ENCODE peak calls at places on chromosomes 3 and 15, in eight cellular contexts. B, X, Z, O, P, U, T and W are unnamed samples.

GRCh38 chr3:45958333-45958791 is 15.1 kb downstream of the CXCR6 start:
- DNase-seq in B (no peak), X (no peak), Z (peak; percentile 73), O (no peak), P (peak; percentile 81), U (no peak), T (no peak), W (no peak)

GRCh38 chr3:54712539-54712938 is 215.3 kb downstream of the LRTM1 start:
- DNase-seq in B (no peak), X (no peak), Z (no peak), O (no peak), P (no peak), U (no peak), T (no peak), W (no peak)

GRCh38 chr3:170734737-170735070 is 135.3 kb downstream of the RPL22L1 start:
- DNase-seq in B (no peak), X (no peak), Z (no peak), O (no peak), P (no peak), U (no peak), T (no peak), W (no peak)

GRCh38 chr3:8484409-8485140 is 17.0 kb upstream of the LMCD1 start:
- DNase-seq in B (no peak), X (no peak), Z (no peak), O (no peak), P (no peak), U (no peak), T (no peak), W (no peak)

GRCh38 chr15:33201376-33202189 is 7.1 kb upstream of the FMN1 start:
- DNase-seq in B (peak; percentile 8), X (no peak), Z (peak; percentile 30), O (peak; percentile 35), P (peak; percentile 20), U (no peak), T (peak; percentile 90), W (peak; percentile 92)

GRCh38 chr3:45583021-45583851 is 11.3 kb upstream of the LIMD1 start:
- DNase-seq in B (no peak), X (no peak), Z (peak; percentile 55), O (no peak), P (no peak), U (no peak), T (no peak), W (peak; percentile 89)

GRCh38 chr3:36476274-36476942 is 96.1 kb downstream of the STAC start:
- DNase-seq in B (no peak), X (no peak), Z (no peak), O (no peak), P (no peak), U (no peak), T (no peak), W (no peak)

GRCh38 chr15:91224750-91225380 is 124.8 kb downstream of the SV2B start:
- DNase-seq in B (peak; percentile 58), X (no peak), Z (peak; percentile 54), O (peak; percentile 54), P (peak; percentile 41), U (peak; percentile 55), T (peak; percentile 46), W (peak; percentile 47)

GRCh38 chr15:34776706-34777105 is 18.6 kb downstream of the ACTC1 start:
- DNase-seq in B (no peak), X (no peak), Z (peak; percentile 9), O (no peak), P (no peak), U (no peak), T (no peak), W (no peak)

GRCh38 chr3:47283193-47283537 is 421 bp downstream of the KLHL18 start:
- DNase-seq in B (no peak), X (peak; percentile 10), Z (no peak), O (no peak), P (no peak), U (no peak), T (peak; percentile 44), W (peak; percentile 19)

GRCh38 chr3:49333091-49333490 is 6.8 kb downstream of the USP4 start:
- DNase-seq in B (no peak), X (no peak), Z (no peak), O (no peak), P (no peak), U (no peak), T (no peak), W (no peak)

GRCh38 chr3:48765376-48765775 is 48.4 kb upstream of the IP6K2 start:
- DNase-seq in B (no peak), X (no peak), Z (peak; percentile 22), O (no peak), P (no peak), U (no peak), T (peak; percentile 44), W (no peak)

GRCh38 chr3:100454684-100455083 is 37.7 kb upstream of the TMEM45A start:
- DNase-seq in B (no peak), X (no peak), Z (no peak), O (no peak), P (no peak), U (peak; percentile 2), T (no peak), W (no peak)

GRCh38 chr15:34357653-34358052 is 9.3 kb downstream of the LPCAT4 start:
- DNase-seq in B (no peak), X (no peak), Z (no peak), O (no peak), P (no peak), U (no peak), T (no peak), W (no peak)

GRCh38 chr15:89774492-89774891 is 1.6 kb upstream of the MESP2 start:
- DNase-seq in B (no peak), X (no peak), Z (no peak), O (no peak), P (no peak), U (no peak), T (no peak), W (no peak)

GRCh38 chr3:4492240-4493007 is 724 bp upstream of the ITPR1 start:
- DNase-seq in B (peak; percentile 37), X (peak; percentile 16), Z (peak; percentile 60), O (no peak), P (peak; percentile 58), U (no peak), T (peak; percentile 49), W (peak; percentile 80)

GRCh38 chr3:57957823-57958222 is 50.4 kb upstream of the FLNB start:
- DNase-seq in B (no peak), X (no peak), Z (no peak), O (no peak), P (no peak), U (no peak), T (no peak), W (no peak)

GRCh38 chr3:166837535-166837934 is 542.6 kb downstream of the ZBBX start:
- DNase-seq in B (peak; percentile 44), X (no peak), Z (peak; percentile 8), O (peak; percentile 12), P (no peak), U (no peak), T (peak; percentile 6), W (peak; percentile 13)

GRCh38 chr3:89434621-89435380 is 327.4 kb downstream of the EPHA3 start:
- DNase-seq in B (no peak), X (no peak), Z (no peak), O (no peak), P (no peak), U (no peak), T (no peak), W (no peak)

GRCh38 chr3:2861120-2861519 is 249.1 kb downstream of the IL5RA start:
- DNase-seq in B (no peak), X (no peak), Z (no peak), O (no peak), P (no peak), U (no peak), T (no peak), W (no peak)

GRCh38 chr3:186173202-186173815 is 64.4 kb upstream of the ETV5 start:
- DNase-seq in B (no peak), X (no peak), Z (no peak), O (no peak), P (no peak), U (no peak), T (no peak), W (no peak)

GRCh38 chr3:138936763-138937689 is 9.9 kb downstream of the FOXL2 start:
- DNase-seq in B (peak; percentile 30), X (no peak), Z (no peak), O (no peak), P (no peak), U (no peak), T (no peak), W (peak; percentile 11)

GRCh38 chr15:59751552-59752413 is 62.7 kb upstream of the BNIP2 start:
- DNase-seq in B (no peak), X (no peak), Z (peak; percentile 16), O (no peak), P (no peak), U (no peak), T (peak; percentile 55), W (peak; percentile 17)

GRCh38 chr3:50624634-50625033 is 7.7 kb downstream of the MAPKAPK3 start:
- DNase-seq in B (no peak), X (no peak), Z (no peak), O (no peak), P (no peak), U (no peak), T (peak; percentile 89), W (no peak)

GRCh38 chr15:98873441-98874218 is 134.0 kb downstream of the PGPEP1L start:
- DNase-seq in B (no peak), X (no peak), Z (peak; percentile 84), O (no peak), P (peak; percentile 83), U (no peak), T (peak; percentile 88), W (peak; percentile 95)

GRCh38 chr3:42900226-42900625 is 5.7 kb upstream of the ZNF662 start:
- DNase-seq in B (no peak), X (no peak), Z (no peak), O (no peak), P (no peak), U (no peak), T (no peak), W (no peak)

GRCh38 chr15:39587910-39588530 is 7.1 kb downstream of the THBS1 start:
- DNase-seq in B (no peak), X (no peak), Z (peak; percentile 20), O (no peak), P (peak; percentile 47), U (no peak), T (no peak), W (peak; percentile 49)

GRCh38 chr3:150763841-150764483 is 993 bp upstream of the SIAH2 start:
- DNase-seq in B (peak; percentile 57), X (no peak), Z (peak; percentile 51), O (peak; percentile 57), P (peak; percentile 54), U (no peak), T (peak; percentile 78), W (peak; percentile 70)

GRCh38 chr3:178479860-178480259 is 56.4 kb upstream of the KCNMB2 start:
- DNase-seq in B (no peak), X (no peak), Z (no peak), O (no peak), P (no peak), U (no peak), T (no peak), W (no peak)

GRCh38 chr3:112649478-112649735 is 8.5 kb upstream of the CCDC80 start:
- DNase-seq in B (no peak), X (no peak), Z (peak; percentile 57), O (no peak), P (peak; percentile 83), U (no peak), T (no peak), W (peak; percentile 65)

GRCh38 chr15:65917936-65918335 is 48.6 kb downstream of the RAB11A start:
- DNase-seq in B (no peak), X (no peak), Z (no peak), O (no peak), P (no peak), U (no peak), T (no peak), W (no peak)

GRCh38 chr3:187914231-187914630 is 169.0 kb upstream of the BCL6 start:
- DNase-seq in B (no peak), X (no peak), Z (no peak), O (no peak), P (no peak), U (no peak), T (no peak), W (no peak)

GRCh38 chr3:175304437-175304836 is 445.3 kb downstream of the NAALADL2 start:
- DNase-seq in B (no peak), X (no peak), Z (no peak), O (no peak), P (no peak), U (no peak), T (no peak), W (no peak)

GRCh38 chr3:185900228-185900627 is 37.6 kb downstream of the TRA2B start:
- DNase-seq in B (no peak), X (no peak), Z (peak; percentile 97), O (no peak), P (peak; percentile 95), U (no peak), T (peak; percentile 81), W (peak; percentile 99)